ENCODE peak calls at places on chromosomes 7 and 10, in six cellular contexts. V, G, K, X, B and U are unnamed samples.

GRCh38 chr7:151808296-151809155 is 68.4 kb downstream of the PRKAG2 start:
- DNase-seq in V (no peak), G (no peak), K (no peak), X (no peak), B (no peak), U (no peak)

GRCh38 chr7:71739520-71740195 is 607.7 kb downstream of the GALNT17 start:
- DNase-seq in V (no peak), G (no peak), K (no peak), X (no peak), B (no peak), U (no peak)

GRCh38 chr10:53022663-53023088 is 250.1 kb upstream of the MBL2 start:
- DNase-seq in V (no peak), G (no peak), K (no peak), X (no peak), B (no peak), U (no peak)

GRCh38 chr10:66151346-66151745 is 774.5 kb upstream of the LRRTM3 start:
- DNase-seq in V (no peak), G (no peak), K (no peak), X (no peak), B (peak; percentile 2), U (no peak)

GRCh38 chr10:59433720-59434428 is 71.5 kb upstream of the FAM13C start:
- DNase-seq in V (no peak), G (no peak), K (no peak), X (no peak), B (peak; percentile 5), U (no peak)

GRCh38 chr10:85674851-85675250 is 691.7 kb downstream of the GRID1 start:
- DNase-seq in V (no peak), G (no peak), K (no peak), X (no peak), B (no peak), U (no peak)

GRCh38 chr10:14271621-14272020 is 59.1 kb downstream of the FRMD4A start:
- DNase-seq in V (no peak), G (no peak), K (no peak), X (no peak), B (no peak), U (no peak)

GRCh38 chr7:78601728-78602127 is 803.2 kb downstream of the PHTF2 start:
- DNase-seq in V (no peak), G (no peak), K (no peak), X (no peak), B (no peak), U (no peak)

GRCh38 chr7:113752689-113753088 is 166.1 kb downstream of the PPP1R3A start:
- DNase-seq in V (no peak), G (no peak), K (no peak), X (no peak), B (no peak), U (no peak)

GRCh38 chr10:35336084-35336831 is at the start of gene CCNY:
- DNase-seq in V (peak; percentile 78), G (no peak), K (peak; percentile 83), X (peak; percentile 84), B (peak; percentile 81), U (peak; percentile 75)

GRCh38 chr7:84663224-84663623 is 468.6 kb upstream of the SEMA3A start:
- DNase-seq in V (no peak), G (no peak), K (no peak), X (no peak), B (no peak), U (no peak)

GRCh38 chr7:93159490-93159889 is 11.3 kb upstream of the SAMD9L start:
- DNase-seq in V (no peak), G (no peak), K (no peak), X (no peak), B (peak; percentile 52), U (no peak)

DNA sequence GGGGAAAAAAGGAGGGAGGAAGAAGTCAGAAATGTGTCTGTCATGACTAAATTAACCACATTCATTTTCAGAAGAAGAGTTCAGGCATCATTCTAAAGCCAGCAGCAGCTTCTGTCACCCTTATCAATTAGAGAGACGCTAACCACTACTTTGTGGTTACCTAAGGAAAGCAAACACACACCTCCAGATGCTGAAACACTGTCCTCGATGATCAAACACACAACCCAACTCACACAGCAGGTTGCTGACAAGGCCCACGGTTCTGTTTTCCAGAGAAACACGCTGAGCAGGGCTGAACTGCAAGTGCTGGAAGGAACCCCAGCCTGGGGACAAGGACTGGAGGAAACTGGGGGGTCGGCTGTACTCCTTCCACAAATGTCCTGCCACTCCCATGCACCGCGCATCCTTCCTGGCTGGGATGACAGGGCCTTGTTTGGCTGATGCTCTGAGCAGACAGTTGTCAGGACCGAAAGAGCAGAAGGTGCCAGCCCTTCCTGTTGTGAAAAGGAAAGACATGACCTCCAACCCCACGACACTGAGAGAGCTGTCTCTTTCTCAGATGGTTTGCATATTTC is 36.6 kb downstream of the PRKCQ start:
- DNase-seq in V (peak; percentile 82), G (no peak), K (peak; percentile 69), X (no peak), B (no peak), U (peak; percentile 82)
- H3K4me3 ChIP-seq in V (no peak overlapping the region), G (no peak overlapping the region), K (peak overlapping the region; percentile 53), X (no peak overlapping the region), B (no peak overlapping the region), U (peak overlapping the region; percentile 79)

GRCh38 chr10:103416436-103417147 is 20.2 kb downstream of the PDCD11 start:
- DNase-seq in V (peak; percentile 67), G (no peak), K (peak; percentile 73), X (peak; percentile 67), B (peak; percentile 82), U (peak; percentile 82)
- H3K9me3 ChIP-seq in V (no peaks in the 10 kb centered on the region), G (no peaks in the 10 kb centered on the region), K (no peaks in the 10 kb centered on the region), X (no peaks in the 10 kb centered on the region), B (no peaks in the 10 kb centered on the region), U (no peaks in the 10 kb centered on the region)

GRCh38 chr10:68902382-68902781 is 1.3 kb downstream of the DDX50 start:
- DNase-seq in V (no peak), G (no peak), K (no peak), X (no peak), B (no peak), U (no peak)
- H3K4me3 ChIP-seq in V (no peak overlapping the region), G (peak overlapping the region; percentile 87), K (peak overlapping the region; percentile 85), X (peak overlapping the region; percentile 82), B (peak overlapping the region; percentile 67), U (peak overlapping the region; percentile 97)

GRCh38 chr7:6691103-6691502 is 15.6 kb downstream of the ZNF12 start:
- DNase-seq in V (no peak), G (no peak), K (no peak), X (no peak), B (no peak), U (no peak)
- H3K9me3 ChIP-seq in V (peaks cover 15% of the 10 kb centered on the region), G (peaks cover 100% of the 10 kb centered on the region), K (peaks cover 83% of the 10 kb centered on the region), X (peaks cover 100% of the 10 kb centered on the region), B (peaks cover 26% of the 10 kb centered on the region), U (peaks cover 100% of the 10 kb centered on the region)

DNA sequence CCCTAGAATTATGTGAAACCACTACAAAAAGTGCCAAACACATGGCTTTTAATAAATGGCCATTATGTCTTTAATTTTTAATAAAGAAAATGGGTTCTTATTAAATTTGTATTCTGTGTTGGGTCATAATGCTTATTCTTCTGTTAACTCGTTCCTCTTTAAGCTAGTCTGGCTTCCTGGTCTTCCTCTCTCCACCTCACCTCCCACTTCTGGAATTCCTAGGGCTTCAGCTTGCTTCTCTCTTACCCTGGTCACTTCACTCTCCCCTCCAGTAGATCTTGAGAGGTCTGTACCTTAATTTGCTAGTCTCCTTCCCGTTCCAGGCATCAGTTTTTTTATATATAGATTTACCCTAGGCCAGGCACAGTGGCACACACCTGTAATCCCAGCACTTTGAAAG is 111.2 kb downstream of the RALA start:
- DNase-seq in V (no peak), G (no peak), K (no peak), X (no peak), B (no peak), U (no peak)
- H3K4me3 ChIP-seq in V (no peak overlapping the region), G (peak overlapping the region; percentile 76), K (no peak overlapping the region), X (peak overlapping the region; percentile 61), B (no peak overlapping the region), U (peak overlapping the region; percentile 88)